ENCODE peak calls at places on chromosomes 16 and 17, in six cellular contexts. H is NCI-H1694 treated with DMSO at 0.1 percent for 48 hours; C is A549; A is psoas muscle; J is stimulated activated CD4-positive, alpha-beta T cell treated with anti-CD3 and anti-CD28 coated beads, Interleukin-1b, Interleukin-23, amount 100 ng/mL, for 1 hour; L is NCI-H226. U is an unnamed sample.

GRCh38 chr17:29771561-29771960 is 148.8 kb upstream of the CORO6 start:
- DNase-seq in C (no peak), H (no peak), A (no peak), L (no peak), J (no peak), U (no peak)

GRCh38 chr17:29578626-29579485 is 10.4 kb downstream of the TP53I13 start:
- DNase-seq in L (no peak), A (peak), H (no peak), C (no peak), J (no peak), U (no peak)

GRCh38 chr16:64077242-64077641 is 1044.6 kb downstream of the CDH11 start:
- DNase-seq in H (no peak), L (no peak), J (no peak), C (no peak), A (no peak), U (no peak)

GRCh38 chr17:46733837-46734516 is 84.5 kb downstream of the WNT3 start:
- DNase-seq in J (no peak), H (no peak), C (no peak), A (no peak), L (no peak), U (no peak)

GRCh38 chr16:52537463-52537862 is 9.5 kb downstream of the TOX3 start:
- DNase-seq in J (no peak), L (no peak), H (no peak), A (no peak), C (no peak), U (no peak)

GRCh38 chr17:80826955-80827645 is 164.5 kb upstream of the CHMP6 start:
- DNase-seq in H (peak), C (peak), L (peak), A (peak), J (no peak), U (no peak)

GRCh38 chr16:50702725-50703124 is 9.3 kb downstream of the NOD2 start:
- DNase-seq in A (no peak), H (peak), C (no peak), L (peak), J (no peak), U (no peak)

GRCh38 chr16:75580-76501 is 2.2 kb upstream of the MPG start:
- DNase-seq in H (no peak), L (peak), A (peak), J (no peak), C (no peak), U (no peak)

GRCh38 chr16:57679768-57680167 is 11.7 kb downstream of the ADGRG3 start:
- DNase-seq in A (no peak), H (no peak), J (no peak), L (no peak), C (no peak), U (no peak)

GRCh38 chr17:5297245-5297644 is 15.2 kb downstream of the RABEP1 start:
- DNase-seq in C (no peak), H (no peak), J (no peak), A (no peak), L (no peak), U (no peak)

GRCh38 chr16:76371441-76371840 is 94.2 kb downstream of the CNTNAP4 start:
- DNase-seq in A (no peak), L (no peak), J (no peak), C (no peak), H (no peak), U (no peak)

GRCh38 chr17:7380855-7381683 is at the start of gene TNK1:
- DNase-seq in C (no peak), L (no peak), H (no peak), A (peak), J (no peak), U (no peak)

GRCh38 chr17:10372906-10373305 is at the start of gene MYH13:
- DNase-seq in J (no peak), H (no peak), L (no peak), C (no peak), A (no peak), U (no peak)

GRCh38 chr17:66021757-66022156 is 170.2 kb downstream of the CEP112 start:
- DNase-seq in L (no peak), C (no peak), J (no peak), A (no peak), H (no peak), U (no peak)

GRCh38 chr16:86563489-86564345 is 2.9 kb upstream of the FOXC2 start:
- DNase-seq in L (peak), H (peak), C (peak), A (peak), J (peak), U (peak)

GRCh38 chr17:68260051-68260762 is 12.4 kb downstream of the AMZ2 start:
- DNase-seq in J (no peak), L (no peak), H (peak), C (no peak), A (no peak), U (no peak)

GRCh38 chr17:80124351-80124981 is 22.5 kb downstream of the EIF4A3 start:
- DNase-seq in A (no peak), H (peak), C (peak), L (no peak), J (no peak), U (no peak)

GRCh38 chr17:79038545-79039135 is 14.7 kb downstream of the C1QTNF1 start:
- DNase-seq in A (peak), J (no peak), C (peak), H (no peak), L (peak), U (no peak)

GRCh38 chr16:66326995-66327513 is 39.4 kb upstream of the CDH5 start:
- DNase-seq in J (no peak), A (no peak), C (no peak), H (no peak), L (no peak), U (no peak)

GRCh38 chr16:89534147-89534788 is 26.1 kb downstream of the SPG7 start:
- DNase-seq in L (no peak), C (no peak), A (no peak), J (no peak), H (no peak), U (peak)

GRCh38 chr16:228917-229730 is at the start of gene LUC7L:
- DNase-seq in L (peak), C (peak), H (peak), J (peak), A (peak), U (peak)

GRCh38 chr16:50665128-50665878 is 15.8 kb downstream of the SNX20 start:
- DNase-seq in L (peak), H (peak), A (peak), C (peak), J (peak), U (peak)

GRCh38 chr17:79691931-79692330 is 38.8 kb upstream of the ENPP7 start:
- DNase-seq in C (no peak), H (no peak), J (no peak), L (no peak), A (no peak), U (no peak)

GRCh38 chr16:1069154-1069553 is 3.4 kb upstream of the SSTR5 start:
- DNase-seq in A (no peak), L (no peak), J (no peak), C (no peak), H (no peak), U (no peak)

GRCh38 chr17:76414334-76415295 is 30.2 kb downstream of the SPHK1 start:
- DNase-seq in L (no peak), C (no peak), H (peak), J (no peak), A (peak), U (no peak)

GRCh38 chr17:18009609-18010420 is 29.2 kb downstream of the ATPAF2 start:
- DNase-seq in J (no peak), C (no peak), A (no peak), H (no peak), L (no peak), U (no peak)

GRCh38 chr17:43220511-43221125 is 7.8 kb downstream of the CCDC200 start:
- DNase-seq in A (no peak), C (no peak), J (no peak), L (no peak), H (no peak), U (no peak)